ENCODE peak calls at places on chromosomes 4 and X, in seven cellular contexts. F, Q, G, D, K, N and R are unnamed samples.

GRCh38 chr4:649751-650310 is 24.2 kb downstream of the ATP5ME start:
- DNase-seq in N (no peak), F (no peak), K (no peak), Q (no peak), D (no peak), G (no peak), R (no peak)

GRCh38 chrX:103585421-103586313 is at the start of gene TCEAL4:
- DNase-seq in Q (no peak), D (no peak), K (no peak), N (peak), G (no peak), F (peak), R (peak)

GRCh38 chrX:17413228-17413627 is 38.2 kb downstream of the NHS start:
- DNase-seq in F (peak), G (no peak), D (peak), K (peak), N (no peak), Q (peak), R (peak)

GRCh38 chrX:102784550-102784949 is 64.0 kb downstream of the GPRASP3 start:
- DNase-seq in F (no peak), D (no peak), K (no peak), Q (no peak), G (no peak), N (no peak), R (no peak)

GRCh38 chr4:73687414-73687813 is 53.0 kb upstream of the CXCL8 start:
- DNase-seq in Q (no peak), G (no peak), K (no peak), F (no peak), N (no peak), D (no peak), R (no peak)

GRCh38 chrX:21959362-21960051 is 19.0 kb downstream of the SMS start:
- DNase-seq in G (no peak), D (no peak), F (no peak), Q (no peak), K (no peak), N (no peak), R (no peak)

GRCh38 chr4:104064650-104065577 is 345.1 kb upstream of the TACR3 start:
- DNase-seq in F (peak), K (no peak), N (peak), D (peak), G (peak), Q (no peak), R (peak)

GRCh38 chrX:24260827-24261550 is 52.9 kb downstream of the SUPT20HL2 start:
- DNase-seq in G (no peak), F (peak), N (no peak), K (peak), Q (no peak), D (no peak), R (peak)

GRCh38 chr4:123477804-123478209 is 81.2 kb downstream of the SPRY1 start:
- DNase-seq in Q (no peak), N (no peak), G (no peak), F (peak), K (peak), D (no peak), R (peak)

GRCh38 chr4:165813606-165814005 is 59.4 kb upstream of the TLL1 start:
- DNase-seq in N (no peak), F (no peak), D (no peak), K (no peak), G (no peak), Q (no peak), R (peak)

GRCh38 chr4:140331245-140331644 is 42.2 kb upstream of the SCOC start:
- DNase-seq in Q (no peak), G (no peak), D (no peak), N (no peak), K (no peak), F (no peak), R (no peak)

GRCh38 chr4:38860788-38861424 is 4.3 kb upstream of the TLR6 start:
- DNase-seq in F (peak), Q (peak), N (peak), D (peak), K (peak), G (peak), R (peak)

GRCh38 chrX:9164086-9164485 is 130.2 kb upstream of the FAM9B start:
- DNase-seq in G (no peak), Q (no peak), K (peak), D (no peak), F (no peak), N (no peak), R (peak)

GRCh38 chr4:77146426-77147399 is 10.3 kb upstream of the CCNG2 start:
- DNase-seq in D (no peak), F (peak), N (no peak), K (no peak), G (no peak), Q (no peak), R (no peak)

GRCh38 chr4:2812985-2813384 is 20.1 kb downstream of the SH3BP2 start:
- DNase-seq in G (no peak), D (no peak), Q (no peak), F (peak), N (no peak), K (no peak), R (no peak)

GRCh38 chr4:8919651-8920288 is 48.1 kb upstream of the HMX1 start:
- DNase-seq in N (no peak), D (no peak), F (no peak), Q (no peak), G (no peak), K (no peak), R (no peak)

GRCh38 chr4:101355767-101356702 is 8.7 kb upstream of the PPP3CA start:
- DNase-seq in K (peak), N (no peak), F (peak), D (peak), Q (no peak), G (no peak), R (peak)

GRCh38 chr4:102843273-102843672 is 15.9 kb upstream of the UBE2D3 start:
- DNase-seq in K (no peak), Q (no peak), G (no peak), F (no peak), D (no peak), N (no peak), R (no peak)

GRCh38 chrX:154370300-154370881 is 4.0 kb downstream of the FLNA start:
- DNase-seq in N (peak), G (no peak), Q (no peak), K (no peak), D (no peak), F (peak), R (no peak)

GRCh38 chrX:77743720-77744119 is 42.3 kb downstream of the ATRX start:
- DNase-seq in N (no peak), K (peak), G (no peak), F (no peak), D (no peak), Q (no peak), R (peak)

GRCh38 chrX:75303795-75304194 is 29.9 kb downstream of the UPRT start:
- DNase-seq in F (peak), K (peak), N (no peak), G (no peak), Q (no peak), D (no peak), R (peak)

GRCh38 chr4:112736718-112737135 is 99.8 kb downstream of the LARP7 start:
- DNase-seq in G (peak), K (no peak), Q (no peak), F (no peak), D (no peak), N (no peak), R (no peak)

GRCh38 chrX:48468693-48469691 is 1.1 kb downstream of the SLC38A5 start:
- DNase-seq in N (peak), K (no peak), Q (no peak), G (no peak), D (no peak), F (no peak), R (peak)

GRCh38 chrX:38192007-38192625 is 28.6 kb downstream of the SRPX start:
- DNase-seq in K (peak), F (peak), Q (no peak), N (peak), D (no peak), G (no peak), R (peak)

GRCh38 chr4:40749717-40750460 is at the start of gene NSUN7:
- DNase-seq in D (no peak), Q (no peak), N (peak), G (no peak), K (no peak), F (peak), R (peak)

GRCh38 chrX:129931411-129932136 is 25.6 kb downstream of the UTP14A start:
- DNase-seq in N (peak), F (peak), K (peak), Q (peak), G (peak), D (peak), R (peak)

GRCh38 chrX:86149089-86149488 is 838 bp downstream of the DACH2 start:
- DNase-seq in K (no peak), G (no peak), N (peak), F (no peak), D (no peak), Q (no peak), R (no peak)

GRCh38 chrX:86146102-86146501 is 2.1 kb upstream of the DACH2 start:
- DNase-seq in K (no peak), Q (no peak), D (no peak), G (no peak), F (no peak), N (no peak), R (no peak)

GRCh38 chrX:86148594-86148993 is 343 bp downstream of the DACH2 start:
- DNase-seq in K (no peak), Q (no peak), N (peak), G (no peak), D (no peak), F (no peak), R (no peak)

DNA sequence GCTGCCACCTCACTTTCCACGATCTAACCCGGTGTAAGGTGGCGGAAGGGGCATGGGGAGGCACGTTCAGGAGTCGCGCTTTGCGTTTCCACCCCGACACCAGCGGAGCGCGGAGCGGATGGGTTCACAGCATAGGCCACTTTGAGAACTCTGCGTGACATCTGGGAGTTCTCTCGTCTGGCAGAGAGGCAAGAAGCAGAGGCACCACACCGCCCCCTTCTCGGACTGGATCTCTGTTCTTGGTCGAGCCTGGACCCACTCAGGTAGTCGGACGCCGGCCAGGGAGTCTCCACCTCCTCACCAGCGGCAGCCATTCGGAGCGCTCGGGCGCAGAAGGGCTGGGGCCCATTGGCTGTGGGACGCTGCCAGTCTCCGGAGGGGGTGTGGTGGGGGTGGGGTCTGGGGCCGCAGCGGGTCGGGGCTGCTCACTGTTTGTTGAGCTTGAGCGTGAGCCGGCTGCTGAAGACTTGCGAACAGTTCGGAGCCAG is at the start of gene DACH2:
- DNase-seq in N (peak), Q (peak), G (no peak), D (no peak), F (peak), K (peak), R (peak)
- H3K4me2 ChIP-seq in N (peak), Q (peak), G (no peak), D (no peak), F (peak), K (peak), R (peak)

GRCh38 chrX:69153060-69153730 is 12.1 kb downstream of the PJA1 start:
- DNase-seq in G (no peak), K (peak), F (no peak), D (no peak), N (peak), Q (no peak), R (no peak)
- H3K27ac ChIP-seq in G (no peak), K (no peak), F (no peak), D (peak), N (no peak), Q (no peak), R (no peak)

GRCh38 chrX:10579018-10579752 is 41.2 kb downstream of the MID1 start:
- DNase-seq in G (no peak), D (peak), K (peak), N (no peak), Q (no peak), F (peak), R (peak)
- H3K9ac ChIP-seq in G (no peak), D (peak), K (peak), N (no peak), Q (peak), F (peak), R (no peak)

DNA sequence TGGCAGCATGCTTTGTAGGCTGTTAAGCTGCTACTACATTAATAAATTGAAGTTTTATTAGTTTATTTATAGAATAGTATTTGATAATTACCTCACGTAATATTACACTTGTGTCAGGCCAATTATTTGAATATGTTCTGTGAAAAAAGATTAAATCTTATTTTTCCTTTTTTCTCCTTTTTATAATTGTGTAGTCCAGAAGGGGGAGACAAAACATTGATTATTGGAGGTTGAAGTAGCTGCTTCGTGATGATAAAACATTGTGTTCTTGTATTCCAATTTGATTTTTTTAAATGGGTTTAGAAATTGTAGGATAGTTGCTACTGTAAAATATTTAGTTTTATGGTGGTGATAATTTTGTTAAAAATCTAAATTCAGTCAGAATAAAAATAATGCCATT is 85.7 kb downstream of the DIAPH2 start:
- DNase-seq in N (peak), F (peak), D (no peak), Q (no peak), K (peak), G (no peak), R (peak)
- H3K4me2 ChIP-seq in N (no peak), F (no peak), D (no peak), Q (no peak), K (no peak), G (no peak), R (no peak)